ENCODE peak calls at places on chromosomes 12 and 14, in seven cellular contexts. G is A549; S is CD8-positive, alpha-beta T cell; X is adrenal gland; R is RWPE1; M is effector memory CD4-positive, alpha-beta T cell; W is astrocyte. C is an unnamed sample.

GRCh38 chr14:103740991-103741689 is 25.5 kb downstream of the ZFYVE21 start:
- DNase-seq in S (no peak), W (no peak), X (no peak), G (no peak), R (no peak), M (no peak), C (no peak)

GRCh38 chr12:23670684-23671083 is 278.8 kb downstream of the SOX5 start:
- DNase-seq in M (no peak), X (no peak), S (no peak), W (no peak), R (no peak), G (no peak), C (no peak)

GRCh38 chr12:65100140-65100539 is 21.0 kb downstream of the WIF1 start:
- DNase-seq in M (no peak), X (no peak), S (no peak), R (peak; percentile 13), W (no peak), G (no peak), C (no peak)

GRCh38 chr12:132908145-132909029 is 21.0 kb upstream of the CHFR start:
- DNase-seq in X (peak; percentile 95), R (peak; percentile 93), S (peak; percentile 92), M (peak; percentile 91), G (no peak), W (peak; percentile 97), C (peak; percentile 96)

GRCh38 chr14:94681300-94682060 is 69.3 kb downstream of the SERPINA3 start:
- DNase-seq in X (peak; percentile 31), M (no peak), W (peak; percentile 7), R (peak; percentile 59), G (peak; percentile 69), S (no peak), C (peak; percentile 39)

GRCh38 chr14:96962337-96962736 is 165.2 kb downstream of the VRK1 start:
- DNase-seq in G (no peak), M (no peak), X (no peak), R (no peak), W (no peak), S (peak; percentile 19), C (no peak)

GRCh38 chr14:67358914-67359313 is 690 bp downstream of the ATP6V1D start:
- DNase-seq in M (no peak), G (peak; percentile 19), X (no peak), S (no peak), W (no peak), R (peak; percentile 4), C (no peak)

GRCh38 chr12:50862316-50862715 is 19.6 kb downstream of the TMPRSS12 start:
- DNase-seq in M (no peak), W (peak; percentile 55), G (peak; percentile 44), S (no peak), X (no peak), R (peak; percentile 60), C (no peak)

GRCh38 chr12:132847363-132848356 is 19.0 kb upstream of the GOLGA3 start:
- DNase-seq in W (no peak), G (no peak), M (no peak), X (no peak), S (peak; percentile 18), R (no peak), C (no peak)

GRCh38 chr12:92470608-92471021 is 232.2 kb upstream of the PLEKHG7 start:
- DNase-seq in X (no peak), R (no peak), M (no peak), S (no peak), G (no peak), W (no peak), C (no peak)

GRCh38 chr12:24821691-24822090 is 127.2 kb downstream of the BCAT1 start:
- DNase-seq in S (no peak), W (peak; percentile 84), G (no peak), M (no peak), X (no peak), R (peak; percentile 20), C (peak; percentile 39)

GRCh38 chr14:89205137-89205740 is 211.8 kb downstream of the FOXN3 start:
- DNase-seq in R (no peak), G (no peak), M (no peak), W (no peak), X (no peak), S (no peak), C (no peak)

GRCh38 chr12:109946505-109946904 is 46.4 kb downstream of the TCHP start:
- DNase-seq in R (no peak), X (no peak), W (peak; percentile 38), S (no peak), G (no peak), M (no peak), C (no peak)

GRCh38 chr14:99803106-99803437 is 9.9 kb downstream of the EML1 start:
- DNase-seq in W (no peak), G (no peak), S (no peak), M (no peak), R (no peak), X (no peak), C (no peak)

GRCh38 chr12:31005944-31006361 is 67.7 kb upstream of the DDX11 start:
- DNase-seq in X (no peak), M (no peak), W (peak; percentile 70), S (no peak), G (peak; percentile 48), R (peak; percentile 46), C (peak; percentile 29)

GRCh38 chr12:21659383-21659782 is 1.7 kb upstream of the LDHB start:
- DNase-seq in G (peak; percentile 9), M (no peak), S (no peak), R (no peak), X (no peak), W (no peak), C (no peak)

GRCh38 chr14:68214431-68214830 is 394.9 kb downstream of the RAD51B start:
- DNase-seq in X (no peak), S (no peak), M (no peak), G (no peak), R (no peak), W (no peak), C (no peak)

GRCh38 chr14:20343855-20344205 is 395 bp downstream of the PARP2 start:
- DNase-seq in W (peak; percentile 20), S (no peak), G (no peak), X (no peak), R (no peak), M (no peak), C (no peak)

GRCh38 chr12:72368298-72368697 is 96.1 kb downstream of the TRHDE start:
- DNase-seq in R (no peak), S (no peak), M (no peak), W (no peak), G (no peak), X (no peak), C (no peak)

GRCh38 chr12:84912191-84913142 is at the start of gene SLC6A15:
- DNase-seq in R (peak; percentile 73), W (peak; percentile 55), M (no peak), X (peak; percentile 35), G (peak; percentile 53), S (no peak), C (peak; percentile 50)

GRCh38 chr14:99537399-99537798 is 56.2 kb downstream of the CCNK start:
- DNase-seq in S (no peak), R (peak; percentile 86), X (peak; percentile 72), M (no peak), W (peak; percentile 85), G (peak; percentile 74), C (no peak)

GRCh38 chr14:101761881-101762529 is 496 bp downstream of the PPP2R5C start:
- DNase-seq in R (peak; percentile 30), S (peak; percentile 32), W (no peak), G (peak; percentile 57), X (peak; percentile 70), M (peak; percentile 22), C (no peak)

GRCh38 chr14:85531594-85532391 is 1.8 kb downstream of the FLRT2 start:
- DNase-seq in M (no peak), X (peak; percentile 59), R (peak; percentile 62), G (peak; percentile 32), W (peak; percentile 63), S (no peak), C (no peak)
- H3K27ac ChIP-seq in M (no peak overlapping the region), X (peak overlapping the region; percentile 83), R (peak overlapping the region; percentile 99), G (peak overlapping the region; percentile 58), W (no peak overlapping the region), S (no peak overlapping the region), C (peak overlapping the region; percentile 94)

DNA sequence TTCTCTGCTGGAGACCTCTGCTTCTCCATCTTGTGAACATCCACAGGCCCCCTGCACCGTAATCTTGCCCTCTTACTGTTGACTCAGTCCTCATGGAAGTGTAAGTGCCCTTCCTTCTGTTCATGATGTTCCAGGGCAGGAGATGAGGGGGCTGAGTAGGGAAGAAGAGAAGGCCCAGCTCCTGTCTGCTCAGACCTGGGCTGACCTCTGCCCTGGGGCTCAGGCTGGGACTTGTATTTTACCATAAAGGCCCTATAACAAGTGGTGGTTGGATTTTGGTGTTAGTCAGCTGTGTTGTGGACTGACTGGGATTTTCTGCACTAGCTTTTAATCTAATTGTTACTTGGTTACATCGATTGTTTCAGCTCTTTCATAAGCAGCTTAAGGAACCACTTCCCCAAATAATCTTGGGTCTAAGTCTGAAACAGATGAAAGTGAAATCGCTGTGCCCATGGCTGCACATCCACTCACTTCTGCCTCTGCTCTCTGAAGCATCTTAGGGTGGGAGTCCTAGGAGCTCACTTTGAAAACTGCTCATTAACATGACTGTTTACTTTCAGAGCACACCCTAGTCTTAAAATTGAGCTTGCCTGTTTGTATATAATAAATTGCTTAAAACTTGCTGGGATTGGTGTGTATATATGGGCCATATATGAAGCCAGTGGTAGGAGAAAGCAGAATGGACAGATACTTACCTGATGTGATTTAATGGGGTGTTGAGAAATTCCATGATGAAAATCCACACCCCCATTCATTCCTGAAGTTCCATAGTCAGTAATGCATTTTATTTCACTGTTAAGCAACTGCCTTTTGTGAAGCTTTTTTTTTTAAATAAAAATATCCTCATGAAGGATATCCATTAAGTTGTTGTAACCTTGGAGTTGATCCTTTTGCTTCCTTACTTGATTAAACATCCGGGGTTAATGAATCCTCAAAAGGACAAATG is 17.7 kb downstream of the C12orf71 start:
- DNase-seq in R (no peak), G (no peak), S (no peak), X (no peak), W (no peak), M (no peak), C (no peak)
- H3K27ac ChIP-seq in R (no peak overlapping the region), G (no peak overlapping the region), S (no peak overlapping the region), X (no peak overlapping the region), W (no peak overlapping the region), M (no peak overlapping the region), C (no peak overlapping the region)

GRCh38 chr12:102549691-102550090 is 69.3 kb upstream of the IGF1 start:
- DNase-seq in R (no peak), G (no peak), M (no peak), W (no peak), X (no peak), S (no peak), C (no peak)
- H3K27ac ChIP-seq in R (no peak overlapping the region), G (no peak overlapping the region), M (no peak overlapping the region), W (no peak overlapping the region), X (no peak overlapping the region), S (no peak overlapping the region), C (no peak overlapping the region)

GRCh38 chr14:39182770-39183684 is 8.0 kb downstream of the PNN start:
- DNase-seq in R (no peak), W (no peak), X (no peak), S (no peak), M (no peak), G (no peak), C (no peak)

GRCh38 chr14:39181693-39182047 is 6.6 kb downstream of the PNN start:
- DNase-seq in M (no peak), W (no peak), S (no peak), X (no peak), G (no peak), R (no peak), C (no peak)

GRCh38 chr14:39181026-39181692 is 6.1 kb downstream of the PNN start:
- DNase-seq in S (no peak), W (no peak), G (no peak), R (no peak), M (no peak), X (no peak), C (no peak)

GRCh38 chr14:39179042-39179441 is 4.0 kb downstream of the PNN start:
- DNase-seq in G (no peak), X (no peak), M (no peak), W (no peak), R (no peak), S (no peak), C (no peak)

GRCh38 chr14:39180553-39180952 is 5.5 kb downstream of the PNN start:
- DNase-seq in W (no peak), X (no peak), G (no peak), M (no peak), R (no peak), S (no peak), C (no peak)
- H3K27ac ChIP-seq in W (no peak overlapping the region), X (no peak overlapping the region), G (no peak overlapping the region), M (no peak overlapping the region), R (no peak overlapping the region), S (no peak overlapping the region), C (no peak overlapping the region)